ENCODE peak calls at places on chromosomes 4 and X, in six cellular contexts. R is naive thymus-derived CD4-positive, alpha-beta T cell; U is GM23338; B is Peyer's patch; T is stomach; C is GM23248. Z is an unnamed sample.

GRCh38 chrX:78545233-78545632 is 113.9 kb downstream of the RTL3 start:
- DNase-seq in R (no peak), U (no peak), B (no peak), T (no peak), C (no peak), Z (no peak)

GRCh38 chr4:165894159-165894558 is 21.1 kb downstream of the TLL1 start:
- DNase-seq in R (no peak), U (no peak), B (no peak), T (no peak), C (no peak), Z (no peak)

GRCh38 chrX:24110049-24110448 is 39.5 kb upstream of the ZFX start:
- DNase-seq in R (no peak), U (no peak), B (no peak), T (no peak), C (no peak), Z (no peak)

GRCh38 chr4:54227261-54228063 is 1.6 kb upstream of the PDGFRA start:
- DNase-seq in R (no peak), U (peak; percentile 75), B (peak; percentile 53), T (no peak), C (peak; percentile 81), Z (peak; percentile 63)

GRCh38 chr4:129900430-129900953 is 804.5 kb downstream of the C4orf33 start:
- DNase-seq in R (no peak), U (no peak), B (no peak), T (no peak), C (no peak), Z (no peak)

GRCh38 chrX:13411496-13412207 is 91.8 kb upstream of the ATXN3L start:
- DNase-seq in R (no peak), U (no peak), B (no peak), T (no peak), C (no peak), Z (no peak)

GRCh38 chrX:37921758-37922157 is 74.4 kb upstream of the DYNLT3 start:
- DNase-seq in R (no peak), U (no peak), B (no peak), T (no peak), C (peak; percentile 73), Z (no peak)

GRCh38 chr4:38387348-38387747 is 276.7 kb upstream of the KLF3 start:
- DNase-seq in R (no peak), U (no peak), B (no peak), T (peak; percentile 86), C (peak; percentile 14), Z (no peak)

GRCh38 chrX:98068210-98068609 is 1184.5 kb downstream of the RPA4 start:
- DNase-seq in R (no peak), U (no peak), B (no peak), T (no peak), C (no peak), Z (no peak)

GRCh38 chr4:172998527-172999469 is 169.8 kb upstream of the GALNT7 start:
- DNase-seq in R (no peak), U (peak; percentile 19), B (no peak), T (no peak), C (peak; percentile 76), Z (no peak)

GRCh38 chr4:26420438-26420837 is 69.8 kb downstream of the CCKAR start:
- DNase-seq in R (no peak), U (no peak), B (no peak), T (no peak), C (peak; percentile 25), Z (no peak)

GRCh38 chrX:71000139-71000538 is 68.0 kb downstream of the SNX12 start:
- DNase-seq in R (no peak), U (no peak), B (no peak), T (no peak), C (no peak), Z (no peak)

GRCh38 chr4:3268395-3269104 is 19.6 kb downstream of the MSANTD1 start:
- DNase-seq in R (no peak), U (no peak), B (no peak), T (peak; percentile 21), C (no peak), Z (peak; percentile 20)

GRCh38 chr4:185847352-185848078 is 35.5 kb upstream of the SORBS2 start:
- DNase-seq in R (no peak), U (peak; percentile 69), B (no peak), T (no peak), C (peak; percentile 91), Z (peak; percentile 43)

DNA sequence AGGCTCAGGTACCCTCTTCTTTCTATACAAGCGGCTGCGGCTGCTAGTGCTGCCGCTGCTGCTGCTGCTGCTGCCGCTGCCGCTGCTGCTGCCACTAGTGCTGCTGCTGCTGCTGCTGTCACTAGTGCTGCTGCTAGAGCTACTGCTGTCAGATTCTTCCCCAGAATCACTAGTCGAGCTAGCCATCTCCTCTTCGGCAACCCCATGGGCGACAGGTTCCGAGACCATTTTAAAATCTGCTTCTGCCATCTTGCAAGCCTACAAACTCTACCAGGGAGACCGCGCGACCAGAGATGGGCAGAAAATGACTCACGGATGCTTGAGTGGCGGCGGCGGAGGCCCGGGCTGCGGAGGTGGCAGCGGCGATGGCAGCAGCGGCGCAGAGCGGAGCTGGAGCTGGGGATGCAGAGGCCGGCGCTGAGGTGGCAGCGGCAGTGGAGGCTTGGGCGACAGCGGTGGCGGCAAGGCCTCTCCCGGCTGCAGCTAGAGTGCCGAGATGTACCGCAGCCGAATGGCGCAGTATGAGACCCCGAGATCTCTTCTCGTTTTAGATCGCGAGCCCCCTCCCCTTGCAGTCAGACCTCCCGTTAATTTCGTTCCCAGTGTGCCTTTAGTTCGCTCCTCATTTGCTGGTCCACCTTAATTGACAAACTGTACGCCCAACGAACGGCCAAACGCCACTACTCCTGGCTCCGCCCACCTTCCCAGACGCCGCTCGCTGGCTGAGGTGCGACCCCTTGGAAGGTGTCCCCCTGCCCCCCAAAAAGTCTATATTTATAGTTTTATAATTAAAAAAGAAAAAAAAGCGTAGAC is at the start of gene NAP1L3:
- DNase-seq in R (peak; percentile 59), U (peak; percentile 88), B (peak; percentile 46), T (peak; percentile 44), C (peak; percentile 84), Z (no peak)
- H3K4me3 ChIP-seq in R (peak within 1 kb of the TSS; percentile 73), U (peak within 1 kb of the TSS; percentile 81), B (peak within 1 kb of the TSS; percentile 43), T (peak within 1 kb of the TSS; percentile 55), C (peak within 1 kb of the TSS; percentile 90), Z (no peak within 1 kb of the TSS)

GRCh38 chr4:90393215-90393614 is 266.0 kb downstream of the CCSER1 start:
- DNase-seq in R (no peak), U (no peak), B (no peak), T (no peak), C (no peak), Z (no peak)
- H3K4me1 ChIP-seq in R (no peaks in the 10 kb centered on the region), U (no peaks in the 10 kb centered on the region), B (no peaks in the 10 kb centered on the region), T (no peaks in the 10 kb centered on the region), C (no peaks in the 10 kb centered on the region), Z (no peaks in the 10 kb centered on the region)

GRCh38 chr4:122827258-122827887 is 742 bp downstream of the FGF2 start:
- DNase-seq in R (no peak), U (peak; percentile 45), B (peak; percentile 59), T (peak; percentile 26), C (peak; percentile 65), Z (peak; percentile 45)
- H3K4me3 ChIP-seq in R (peak overlapping the region; percentile 44), U (peak overlapping the region; percentile 68), B (peak overlapping the region; percentile 60), T (peak overlapping the region; percentile 60), C (peak overlapping the region; percentile 84), Z (peak overlapping the region; percentile 45)

DNA sequence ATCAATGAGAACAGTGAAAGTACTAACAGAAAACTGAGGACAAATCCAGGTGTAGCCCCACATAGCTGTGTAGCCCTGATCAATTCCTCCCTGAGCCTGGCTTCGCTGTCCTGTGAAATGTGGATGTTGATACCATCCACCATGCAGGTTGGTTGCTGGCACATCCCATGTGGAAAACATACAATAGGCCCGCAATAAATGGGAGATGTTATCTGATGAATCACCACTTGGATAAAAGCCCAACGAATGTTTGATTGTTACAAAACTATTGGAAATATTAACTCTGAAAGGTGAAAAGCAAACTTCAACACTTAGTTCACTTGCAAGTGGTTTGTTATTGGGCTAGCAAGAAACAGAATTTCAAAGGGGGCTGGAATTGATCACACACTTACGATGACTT is 186.3 kb upstream of the FTHL17 start:
- DNase-seq in R (no peak), U (no peak), B (no peak), T (no peak), C (no peak), Z (no peak)
- H3K4me1 ChIP-seq in R (no peaks in the 10 kb centered on the region), U (peaks cover 3% of the 10 kb centered on the region), B (no peaks in the 10 kb centered on the region), T (no peaks in the 10 kb centered on the region), C (no peaks in the 10 kb centered on the region), Z (no peaks in the 10 kb centered on the region)

GRCh38 chrX:619812-620493 is 10.6 kb upstream of the SHOX start:
- DNase-seq in R (no peak), U (peak; percentile 37), B (no peak), T (no peak), C (no peak), Z (no peak)
- H3K4me3 ChIP-seq in R (no peak overlapping the region), U (peak overlapping the region; percentile 49), B (no peak overlapping the region), T (no peak overlapping the region), C (no peak overlapping the region), Z (no peak overlapping the region)

GRCh38 chr4:140257461-140258305 is 103.7 kb upstream of the MAML3 start:
- DNase-seq in R (no peak), U (no peak), B (no peak), T (no peak), C (peak; percentile 77), Z (no peak)
- H3K4me1 ChIP-seq in R (no peaks in the 10 kb centered on the region), U (peaks cover 26% of the 10 kb centered on the region), B (no peaks in the 10 kb centered on the region), T (peaks cover 10% of the 10 kb centered on the region), C (peaks cover 50% of the 10 kb centered on the region), Z (peaks cover 45% of the 10 kb centered on the region)

GRCh38 chrX:51889851-51890250 is 3.6 kb upstream of the MAGED1 start:
- DNase-seq in R (no peak), U (no peak), B (no peak), T (no peak), C (no peak), Z (no peak)
- H3K4me3 ChIP-seq in R (no peak overlapping the region), U (no peak overlapping the region), B (no peak overlapping the region), T (no peak overlapping the region), C (no peak overlapping the region), Z (no peak overlapping the region)

GRCh38 chr4:15018389-15018788 is 16.1 kb downstream of the CPEB2 start:
- DNase-seq in R (no peak), U (no peak), B (no peak), T (no peak), C (no peak), Z (no peak)

GRCh38 chr4:15020502-15021286 is 18.4 kb downstream of the CPEB2 start:
- DNase-seq in R (no peak), U (no peak), B (no peak), T (no peak), C (no peak), Z (no peak)

GRCh38 chr4:15021946-15022345 is 19.7 kb downstream of the CPEB2 start:
- DNase-seq in R (no peak), U (no peak), B (no peak), T (no peak), C (no peak), Z (no peak)

GRCh38 chr4:15024386-15024785 is 22.1 kb downstream of the CPEB2 start:
- DNase-seq in R (no peak), U (no peak), B (no peak), T (no peak), C (peak; percentile 23), Z (no peak)

DNA sequence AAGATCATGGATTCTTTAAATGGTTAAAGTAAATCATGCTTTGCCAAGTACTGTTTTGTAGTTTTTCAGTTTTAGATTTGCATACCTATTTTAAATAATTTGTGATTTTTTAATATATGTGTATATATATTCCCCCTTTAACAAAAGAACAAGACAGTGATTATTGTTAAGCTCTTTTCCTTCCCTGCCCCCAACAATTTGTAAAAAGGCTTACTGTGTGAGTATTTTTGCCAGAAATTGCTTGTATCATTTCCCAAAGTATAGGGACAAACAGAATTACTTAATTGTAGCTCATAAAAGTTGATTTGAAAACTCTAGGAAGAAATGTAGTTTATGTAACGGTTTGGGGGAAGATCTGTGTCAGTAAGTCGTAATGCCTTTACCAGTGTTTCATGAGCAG is 19.0 kb downstream of the CPEB2 start:
- DNase-seq in R (no peak), U (no peak), B (no peak), T (no peak), C (no peak), Z (no peak)
- H3K4me1 ChIP-seq in R (peaks cover 5% of the 10 kb centered on the region), U (no peaks in the 10 kb centered on the region), B (no peaks in the 10 kb centered on the region), T (peaks cover 65% of the 10 kb centered on the region), C (peaks cover 25% of the 10 kb centered on the region), Z (no peaks in the 10 kb centered on the region)

Z was measured in Caco-2.